ENCODE peak calls at places on chromosomes 1 and 21, in eight cellular contexts. Y is cardiac muscle cell; N is mesenteric fat pad; J is CD8-positive, alpha-beta T cell; P is Right ventricle myocardium superior; U is CD4-positive, alpha-beta T cell; V is left cardiac atrium; F is COR-L47. L is an unnamed sample.

GRCh38 chr1:164928223-164928814 is 369.3 kb downstream of the PBX1 start:
- DNase-seq in V (no peak), P (no peak), U (no peak), F (no peak), J (no peak), Y (no peak), N (no peak), L (no peak)

GRCh38 chr1:226664413-226665101 is 74.5 kb downstream of the ITPKB start:
- DNase-seq in U (no peak), J (no peak), N (no peak), P (peak; percentile 54), F (no peak), Y (no peak), V (peak; percentile 75), L (no peak)

GRCh38 chr1:101239095-101240040 is 2.5 kb downstream of the S1PR1 start:
- DNase-seq in U (peak; percentile 53), Y (no peak), J (peak; percentile 40), F (no peak), V (peak; percentile 35), N (no peak), P (no peak), L (peak; percentile 77)

GRCh38 chr1:67405473-67406245 is 24.5 kb downstream of the SERBP1 start:
- DNase-seq in Y (peak; percentile 43), F (no peak), N (no peak), V (no peak), J (no peak), U (no peak), P (no peak), L (no peak)

GRCh38 chr1:164561461-164561860 is 2.5 kb downstream of the PBX1 start:
- DNase-seq in F (no peak), V (no peak), J (no peak), N (no peak), Y (no peak), U (no peak), P (no peak), L (no peak)

GRCh38 chr1:18302788-18303413 is 177.8 kb upstream of the KLHDC7A start:
- DNase-seq in U (no peak), V (no peak), N (no peak), J (no peak), Y (no peak), P (no peak), F (no peak), L (no peak)

GRCh38 chr21:16608209-16608830 is 878.5 kb downstream of the USP25 start:
- DNase-seq in F (no peak), U (no peak), V (no peak), J (no peak), Y (no peak), N (no peak), P (no peak), L (no peak)

GRCh38 chr1:66681686-66682085 is 70.6 kb upstream of the DYNLT5 start:
- DNase-seq in Y (no peak), J (no peak), U (no peak), P (no peak), N (no peak), F (no peak), V (no peak), L (no peak)

GRCh38 chr1:246651012-246651411 is 73.2 kb upstream of the SCCPDH start:
- DNase-seq in Y (no peak), P (no peak), N (no peak), F (no peak), J (no peak), U (no peak), V (no peak), L (no peak)

GRCh38 chr1:223135176-223135575 is 7.9 kb downstream of the TLR5 start:
- DNase-seq in N (no peak), P (peak; percentile 75), J (no peak), U (no peak), Y (no peak), V (peak; percentile 55), F (no peak), L (no peak)

GRCh38 chr1:193068013-193068412 is 8.6 kb downstream of the RO60 start:
- DNase-seq in Y (no peak), P (no peak), U (no peak), V (no peak), N (no peak), F (no peak), J (no peak), L (no peak)

GRCh38 chr1:14468751-14469150 is 129.7 kb upstream of the KAZN start:
- DNase-seq in V (no peak), J (no peak), N (no peak), U (no peak), P (no peak), Y (no peak), F (no peak), L (no peak)

GRCh38 chr1:214453109-214453722 is 98.2 kb downstream of the PTPN14 start:
- DNase-seq in P (no peak), N (no peak), U (no peak), F (no peak), V (no peak), J (no peak), Y (no peak), L (no peak)

GRCh38 chr1:184210048-184210447 is 158.5 kb downstream of the TSEN15 start:
- DNase-seq in J (no peak), P (no peak), U (no peak), N (no peak), F (no peak), V (no peak), Y (peak; percentile 44), L (no peak)

GRCh38 chr1:76141898-76142297 is 67.4 kb downstream of the ST6GALNAC3 start:
- DNase-seq in U (no peak), V (no peak), J (no peak), N (no peak), P (no peak), F (no peak), Y (no peak), L (no peak)

GRCh38 chr1:70355111-70355407 is 537 bp upstream of the ANKRD13C start:
- DNase-seq in V (no peak), Y (no peak), U (no peak), F (no peak), N (no peak), J (no peak), P (no peak), L (no peak)

GRCh38 chr1:234260578-234260977 is 112.7 kb upstream of the COA6 start:
- DNase-seq in P (no peak), U (no peak), N (no peak), F (no peak), Y (no peak), J (no peak), V (no peak), L (no peak)

GRCh38 chr1:93061895-93062792 is 16.9 kb upstream of the MTF2 start:
- DNase-seq in V (peak; percentile 25), N (no peak), Y (peak; percentile 47), U (no peak), P (no peak), J (peak; percentile 25), F (peak; percentile 4), L (no peak)

GRCh38 chr1:161420763-161421455 is 53.2 kb upstream of the CFAP126 start:
- DNase-seq in N (no peak), U (no peak), J (no peak), P (no peak), Y (no peak), V (no peak), F (no peak), L (peak; percentile 23)

GRCh38 chr21:41506526-41507520 is 1.1 kb downstream of the TMPRSS2 start:
- DNase-seq in U (no peak), J (no peak), V (no peak), P (no peak), N (no peak), F (no peak), Y (peak; percentile 27), L (no peak)

GRCh38 chr1:158002022-158002629 is 8.7 kb downstream of the KIRREL1 start:
- DNase-seq in V (no peak), J (no peak), F (no peak), N (no peak), U (no peak), Y (peak; percentile 49), P (no peak), L (no peak)

GRCh38 chr1:19861842-19862530 is 20.2 kb upstream of the OTUD3 start:
- DNase-seq in V (no peak), Y (no peak), F (no peak), U (no peak), P (no peak), J (no peak), N (no peak), L (no peak)

GRCh38 chr1:226937940-226938725 is 2.0 kb upstream of the COQ8A start:
- DNase-seq in Y (no peak), F (no peak), J (no peak), P (no peak), U (no peak), N (no peak), V (no peak), L (no peak)

GRCh38 chr1:35229587-35230360 is 36.8 kb upstream of the SFPQ start:
- DNase-seq in N (no peak), P (no peak), Y (no peak), V (no peak), U (no peak), F (no peak), J (no peak), L (no peak)